ENCODE peak calls at places on chromosomes 4 and X, in seven cellular contexts. J, K, M, L, R, N and E are unnamed samples.

GRCh38 chrX:68432648-68433047 is 647 bp downstream of the OPHN1 start:
- DNase-seq in J (no peak), K (no peak), M (no peak), L (peak; percentile 40), R (no peak), N (peak; percentile 1), E (no peak)

GRCh38 chr4:106495498-106495897 is 126.9 kb upstream of the GIMD1 start:
- DNase-seq in J (no peak), K (no peak), M (peak; percentile 18), L (no peak), R (no peak), N (no peak), E (no peak)

GRCh38 chr4:186727149-186727976 is 3.7 kb upstream of the FAT1 start:
- DNase-seq in J (no peak), K (no peak), M (no peak), L (peak; percentile 47), R (no peak), N (no peak), E (peak; percentile 12)

GRCh38 chr4:74608151-74608949 is 163.4 kb downstream of the AREG start:
- DNase-seq in J (no peak), K (no peak), M (peak; percentile 69), L (peak; percentile 61), R (no peak), N (no peak), E (no peak)

GRCh38 chr4:22670953-22671352 is 21.8 kb upstream of the GBA3 start:
- DNase-seq in J (no peak), K (peak; percentile 34), M (peak; percentile 53), L (peak; percentile 13), R (no peak), N (no peak), E (no peak)

GRCh38 chr4:17111959-17112659 is 213.7 kb upstream of the LDB2 start:
- DNase-seq in J (no peak), K (peak; percentile 45), M (peak; percentile 18), L (no peak), R (no peak), N (peak; percentile 33), E (peak; percentile 30)

GRCh38 chr4:113849771-113850170 is 88.2 kb upstream of the CAMK2D start:
- DNase-seq in J (no peak), K (no peak), M (peak; percentile 69), L (peak; percentile 61), R (no peak), N (no peak), E (no peak)

GRCh38 chr4:121256346-121256745 is 92.2 kb upstream of the TNIP3 start:
- DNase-seq in J (peak; percentile 73), K (peak; percentile 89), M (peak; percentile 96), L (peak; percentile 80), R (no peak), N (no peak), E (no peak)

GRCh38 chr4:1492636-1493539 is 86.6 kb upstream of the NKX1-1 start:
- DNase-seq in J (no peak), K (no peak), M (no peak), L (no peak), R (no peak), N (no peak), E (no peak)

GRCh38 chr4:38184404-38184803 is 224.2 kb downstream of the PTTG2 start:
- DNase-seq in J (no peak), K (peak; percentile 35), M (no peak), L (no peak), R (no peak), N (no peak), E (no peak)
- TF ChIP-seq CTCF in J (peak; percentile 14), K (peak; percentile 21), M (peak; percentile 38), L (peak; percentile 16), R (no peak), N (peak; percentile 39), E (no peak)

DNA sequence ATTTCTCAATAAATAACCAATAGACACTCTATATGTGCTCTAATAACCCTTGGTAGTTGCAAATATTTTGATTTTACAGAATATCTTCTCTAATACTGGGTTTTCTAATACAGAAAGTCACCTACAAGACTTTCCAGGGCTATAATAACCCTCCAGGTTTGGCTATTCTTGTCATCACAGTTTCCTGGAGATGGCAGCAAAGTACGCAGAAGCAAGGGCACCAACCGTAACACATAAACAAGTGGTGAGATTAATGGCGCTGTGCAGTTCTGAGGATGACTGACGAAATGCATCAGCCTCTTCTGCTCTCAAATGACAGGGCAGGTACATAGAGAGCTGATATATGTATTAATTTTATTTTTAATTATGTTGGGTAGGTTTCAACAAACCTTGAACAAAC is 122.4 kb downstream of the C4orf33 start:
- DNase-seq in J (no peak), K (peak; percentile 2), M (peak; percentile 18), L (no peak), R (no peak), N (no peak), E (peak; percentile 7)
- TF ChIP-seq CTCF in J (no peak), K (no peak), M (peak; percentile 1), L (no peak), R (no peak), N (no peak), E (peak; percentile 38)

GRCh38 chrX:83419030-83419792 is 88.9 kb upstream of the POU3F4 start:
- DNase-seq in J (no peak), K (no peak), M (no peak), L (no peak), R (no peak), N (no peak), E (no peak)

GRCh38 chrX:83416273-83416672 is 91.8 kb upstream of the POU3F4 start:
- DNase-seq in J (no peak), K (no peak), M (no peak), L (no peak), R (no peak), N (no peak), E (no peak)
- TF ChIP-seq CTCF in J (peak; percentile 36), K (no peak), M (no peak), L (peak; percentile 23), R (no peak), N (peak; percentile 54), E (no peak)

DNA sequence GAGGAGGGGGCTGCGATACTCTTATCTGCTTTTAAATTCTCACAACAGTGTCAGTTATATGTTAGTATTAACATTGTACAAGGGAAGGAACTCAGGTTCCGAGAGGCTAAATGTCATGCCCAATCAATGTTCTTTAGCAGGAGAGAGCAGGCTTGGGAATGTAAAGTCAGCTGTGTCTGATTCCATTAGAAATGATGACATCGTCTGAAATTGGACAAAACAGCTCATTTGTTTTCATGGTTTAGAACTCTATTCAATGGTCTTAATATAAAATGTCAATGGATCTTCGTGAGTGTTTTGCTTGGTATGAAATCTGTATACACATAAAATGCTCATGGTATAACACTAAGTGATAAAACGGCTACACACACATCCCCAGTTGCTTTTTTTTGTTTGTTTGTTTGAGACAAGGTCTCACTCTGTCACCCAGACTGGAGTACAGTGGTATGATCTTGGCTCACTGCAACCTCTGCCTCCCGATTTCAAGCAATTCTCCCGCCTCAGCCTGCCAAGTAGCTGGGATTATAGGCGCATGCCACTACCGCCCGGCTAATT is 11.9 kb upstream of the SH3KBP1 start:
- DNase-seq in J (no peak), K (no peak), M (no peak), L (no peak), R (no peak), N (no peak), E (no peak)
- TF ChIP-seq CTCF in J (no peak), K (no peak), M (no peak), L (no peak), R (no peak), N (no peak), E (no peak)

GRCh38 chr4:132332932-132333722 is 816.0 kb upstream of the PCDH10 start:
- DNase-seq in J (no peak), K (no peak), M (peak; percentile 20), L (no peak), R (no peak), N (no peak), E (no peak)
- TF ChIP-seq CTCF in J (no peak), K (no peak), M (peak; percentile 35), L (no peak), R (no peak), N (peak; percentile 59), E (peak; percentile 38)

DNA sequence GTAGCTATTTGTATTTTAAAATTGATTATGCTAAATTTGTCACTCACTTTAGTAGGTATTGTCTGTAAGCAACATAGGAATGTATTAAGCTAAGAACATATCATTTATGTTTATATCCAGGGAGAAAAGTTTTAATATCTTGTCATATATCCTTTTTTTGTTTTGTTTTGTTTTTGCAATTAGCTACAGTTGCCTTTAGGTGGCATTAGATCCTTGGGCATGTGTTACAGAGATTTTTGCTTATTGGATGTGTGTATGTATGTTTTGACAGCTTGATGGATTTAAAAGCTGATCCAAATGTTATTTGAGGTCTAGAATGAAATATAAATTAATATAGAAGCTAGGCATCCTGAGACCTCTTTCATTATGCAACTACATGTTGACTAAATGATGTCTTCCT is 36.1 kb upstream of the OTUD4 start:
- DNase-seq in J (peak; percentile 32), K (peak; percentile 53), M (peak; percentile 64), L (peak; percentile 44), R (no peak), N (no peak), E (no peak)
- TF ChIP-seq CTCF in J (peak; percentile 55), K (peak; percentile 50), M (peak; percentile 75), L (peak; percentile 79), R (no peak), N (peak; percentile 67), E (peak; percentile 29)

DNA sequence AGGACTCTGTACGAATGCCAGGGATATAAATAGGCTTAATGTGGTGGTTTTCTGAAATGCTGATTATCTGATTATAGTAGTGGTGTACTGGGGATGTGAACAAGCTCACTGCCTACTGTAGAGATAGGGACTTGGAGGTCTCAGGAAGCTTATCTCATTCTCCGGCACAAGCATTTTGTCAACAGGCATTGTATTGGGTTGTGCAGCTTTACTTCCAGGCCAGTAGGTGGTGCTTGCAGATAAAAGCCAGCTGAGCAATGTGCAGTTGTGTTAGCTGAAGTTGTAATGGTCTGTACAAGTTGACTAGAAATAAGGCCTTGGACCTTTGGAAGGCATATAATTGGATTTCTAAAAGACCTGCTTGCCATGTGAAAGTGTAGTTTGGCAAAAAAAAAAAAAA is 49.5 kb upstream of the TMLHE start:
- DNase-seq in J (no peak), K (peak; percentile 2), M (peak; percentile 3), L (no peak), R (no peak), N (no peak), E (no peak)
- TF ChIP-seq CTCF in J (no peak), K (peak; percentile 11), M (peak; percentile 18), L (no peak), R (no peak), N (no peak), E (no peak)

DNA sequence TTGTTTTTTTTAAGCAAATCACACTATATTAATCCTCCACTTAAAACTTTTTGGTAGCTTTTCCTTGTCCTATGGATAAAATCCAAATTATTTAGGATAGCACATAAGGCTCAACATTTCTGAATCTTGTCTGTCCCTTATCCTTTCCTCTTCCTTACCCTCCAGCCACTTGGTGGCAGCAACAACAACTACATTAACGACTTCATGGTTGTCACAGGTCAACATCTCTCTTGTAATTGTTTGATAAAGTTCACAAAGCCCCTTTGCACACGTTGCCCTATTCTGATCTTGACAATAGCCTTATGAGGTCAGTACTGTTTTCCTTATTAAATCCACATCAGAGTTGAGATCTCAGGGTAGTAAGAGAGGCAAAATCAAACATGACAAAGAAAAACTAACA is 269.0 kb upstream of the PABPC4L start:
- DNase-seq in J (no peak), K (peak; percentile 1), M (peak; percentile 26), L (no peak), R (no peak), N (peak; percentile 15), E (no peak)
- TF ChIP-seq CTCF in J (peak; percentile 62), K (peak; percentile 15), M (peak; percentile 39), L (no peak), R (no peak), N (peak; percentile 61), E (peak; percentile 38)

GRCh38 chr4:69330345-69330744 is 50.1 kb downstream of the UGT2B28 start:
- DNase-seq in J (no peak), K (no peak), M (no peak), L (no peak), R (no peak), N (no peak), E (no peak)
- TF ChIP-seq CTCF in J (no peak), K (no peak), M (no peak), L (no peak), R (no peak), N (no peak), E (no peak)